ENCODE peak calls at places on chromosome 15, in eight cellular contexts. B is Panc1, U is Peyer's patch, M is upper lobe of right lung, P is prostate gland, I is right atrium auricular region, Z is suprapubic skin, Y is tibial artery. V is an unnamed sample. For H3K4me1, the result is how much of the 10 kb centered on the place peaks cover.

GRCh38 chr15:38127306-38127731 is 125.3 kb upstream of the SPRED1 start:
- DNase-seq in B (no peak), U (no peak), M (no peak), P (no peak), I (no peak), Z (no peak), Y (no peak), V (no peak)

GRCh38 chr15:75827691-75828090 is 15.6 kb upstream of the UBE2Q2 start:
- DNase-seq in B (no peak), U (no peak), M (no peak), P (no peak), I (no peak), Z (no peak), Y (no peak), V (no peak)

GRCh38 chr15:25863067-25863967 is at the start of gene ATP10A:
- DNase-seq in B (no peak), U (no peak), M (peak), P (no peak), I (no peak), Z (no peak), Y (peak), V (no peak)

GRCh38 chr15:101351736-101352135 is 56.7 kb upstream of the SNRPA1 start:
- DNase-seq in B (no peak), U (no peak), M (no peak), P (no peak), I (no peak), Z (no peak), Y (no peak), V (no peak)

GRCh38 chr15:29569533-29570092 is 252.7 kb downstream of the TJP1 start:
- DNase-seq in B (no peak), U (no peak), M (no peak), P (no peak), I (no peak), Z (no peak), Y (no peak), V (no peak)

GRCh38 chr15:35698978-35699377 is 153.0 kb upstream of the DPH6 start:
- DNase-seq in B (no peak), U (no peak), M (no peak), P (no peak), I (no peak), Z (no peak), Y (no peak), V (no peak)

GRCh38 chr15:43085921-43086320 is 19.9 kb downstream of the UBR1 start:
- DNase-seq in B (no peak), U (no peak), M (no peak), P (no peak), I (no peak), Z (no peak), Y (no peak), V (no peak)

GRCh38 chr15:28978011-28978378 is 92.2 kb downstream of the APBA2 start:
- DNase-seq in B (no peak), U (no peak), M (no peak), P (no peak), I (peak), Z (no peak), Y (no peak), V (no peak)

GRCh38 chr15:84736375-84736774 is 12.0 kb upstream of the ZNF592 start:
- DNase-seq in B (no peak), U (peak), M (no peak), P (no peak), I (no peak), Z (no peak), Y (no peak), V (no peak)

GRCh38 chr15:89664441-89664840 is 9.2 kb upstream of the KIF7 start:
- DNase-seq in B (no peak), U (no peak), M (no peak), P (no peak), I (no peak), Z (no peak), Y (no peak), V (no peak)

GRCh38 chr15:85494035-85494793 is 113.8 kb downstream of the AKAP13 start:
- DNase-seq in B (peak), U (no peak), M (no peak), P (no peak), I (no peak), Z (no peak), Y (no peak), V (no peak)

GRCh38 chr15:40469776-40470390 is 901 bp upstream of the CHST14 start:
- DNase-seq in B (no peak), U (no peak), M (peak), P (no peak), I (no peak), Z (no peak), Y (no peak), V (no peak)

GRCh38 chr15:28989239-28989830 is 103.6 kb downstream of the APBA2 start:
- DNase-seq in B (no peak), U (no peak), M (peak), P (no peak), I (no peak), Z (no peak), Y (no peak), V (no peak)

GRCh38 chr15:28960979-28961378 is 75.2 kb downstream of the APBA2 start:
- DNase-seq in B (peak), U (no peak), M (no peak), P (no peak), I (peak), Z (no peak), Y (no peak), V (no peak)

GRCh38 chr15:34851007-34851406 is 55.7 kb upstream of the ACTC1 start:
- DNase-seq in B (no peak), U (no peak), M (no peak), P (no peak), I (no peak), Z (no peak), Y (no peak), V (no peak)

GRCh38 chr15:22968356-22968755 is 11.8 kb downstream of the CYFIP1 start:
- DNase-seq in B (peak), U (no peak), M (no peak), P (no peak), I (no peak), Z (no peak), Y (no peak), V (no peak)

GRCh38 chr15:101669744-101670143 is 17.6 kb upstream of the TM2D3 start:
- DNase-seq in B (no peak), U (no peak), M (no peak), P (no peak), I (no peak), Z (no peak), Y (no peak), V (no peak)

GRCh38 chr15:25065286-25065685 is 110.5 kb downstream of the SNRPN start:
- DNase-seq in B (no peak), U (no peak), M (no peak), P (no peak), I (no peak), Z (no peak), Y (no peak), V (no peak)

GRCh38 chr15:75200765-75201608 is 695 bp upstream of the C15orf39 start:
- DNase-seq in B (no peak), U (peak), M (peak), P (peak), I (peak), Z (no peak), Y (no peak), V (peak)

GRCh38 chr15:50355612-50355905 is 561 bp upstream of the GABPB1 start:
- DNase-seq in B (no peak), U (no peak), M (no peak), P (no peak), I (no peak), Z (no peak), Y (no peak), V (no peak)

GRCh38 chr15:54373332-54373731 is 395.1 kb downstream of the UNC13C start:
- DNase-seq in B (no peak), U (no peak), M (no peak), P (no peak), I (no peak), Z (no peak), Y (no peak), V (no peak)

GRCh38 chr15:28935316-28935715 is 49.5 kb downstream of the APBA2 start:
- DNase-seq in B (no peak), U (peak), M (peak), P (no peak), I (no peak), Z (no peak), Y (no peak), V (no peak)

GRCh38 chr15:39801641-39802309 is 19.1 kb upstream of the FSIP1 start:
- DNase-seq in B (no peak), U (no peak), M (no peak), P (no peak), I (no peak), Z (no peak), Y (no peak), V (peak)

GRCh38 chr15:25838871-25839195 is 24.3 kb downstream of the ATP10A start:
- DNase-seq in B (no peak), U (no peak), M (no peak), P (no peak), I (no peak), Z (no peak), Y (no peak), V (no peak)

GRCh38 chr15:50051811-50052419 is 67.1 kb downstream of the ATP8B4 start:
- DNase-seq in B (peak), U (no peak), M (no peak), P (peak), I (peak), Z (no peak), Y (peak), V (peak)

GRCh38 chr15:99438222-99438592 is 127.6 kb upstream of the MEF2A start:
- DNase-seq in B (no peak), U (no peak), M (peak), P (peak), I (peak), Z (peak), Y (no peak), V (no peak)

GRCh38 chr15:91562698-91563097 is 290.8 kb upstream of the SLCO3A1 start:
- DNase-seq in B (no peak), U (no peak), M (no peak), P (no peak), I (no peak), Z (no peak), Y (no peak), V (no peak)

GRCh38 chr15:79853492-79854328 is 43.1 kb downstream of the MTHFS start:
- DNase-seq in B (peak), U (peak), M (no peak), P (peak), I (peak), Z (no peak), Y (peak), V (peak)

GRCh38 chr15:91422704-91423254 is 322.7 kb downstream of the SV2B start:
- DNase-seq in B (no peak), U (no peak), M (no peak), P (no peak), I (no peak), Z (no peak), Y (no peak), V (no peak)

GRCh38 chr15:42050484-42051255 is 29.8 kb upstream of the PLA2G4E start:
- DNase-seq in B (no peak), U (peak), M (no peak), P (no peak), I (no peak), Z (no peak), Y (no peak), V (no peak)

GRCh38 chr15:51736646-51737537 is 563 bp downstream of the LYSMD2 start:
- DNase-seq in B (no peak), U (peak), M (peak), P (peak), I (no peak), Z (no peak), Y (peak), V (peak)
- H3K4me1 ChIP-seq in B (under half), U (under half), M (under half), P (under half), I (under half), Z (under half), Y (under half), V (under half)

GRCh38 chr15:63082366-63082765 is 39.3 kb upstream of the LACTB start:
- DNase-seq in B (no peak), U (no peak), M (no peak), P (no peak), I (no peak), Z (no peak), Y (no peak), V (no peak)

GRCh38 chr15:63083046-63083445 is 38.6 kb upstream of the LACTB start:
- DNase-seq in B (no peak), U (no peak), M (no peak), P (no peak), I (no peak), Z (no peak), Y (no peak), V (no peak)

GRCh38 chr15:63085289-63085688 is 36.4 kb upstream of the LACTB start:
- DNase-seq in B (no peak), U (no peak), M (no peak), P (no peak), I (no peak), Z (no peak), Y (no peak), V (no peak)

GRCh38 chr15:63084806-63085205 is 36.9 kb upstream of the LACTB start:
- DNase-seq in B (no peak), U (no peak), M (no peak), P (no peak), I (no peak), Z (no peak), Y (no peak), V (no peak)

GRCh38 chr15:63083541-63083940 is 38.1 kb upstream of the LACTB start:
- DNase-seq in B (no peak), U (no peak), M (no peak), P (no peak), I (no peak), Z (no peak), Y (no peak), V (no peak)
- H3K4me3 ChIP-seq in B (no peak), U (no peak), M (no peak), P (no peak), I (no peak), Z (no peak), Y (no peak), V (no peak)

DNA sequence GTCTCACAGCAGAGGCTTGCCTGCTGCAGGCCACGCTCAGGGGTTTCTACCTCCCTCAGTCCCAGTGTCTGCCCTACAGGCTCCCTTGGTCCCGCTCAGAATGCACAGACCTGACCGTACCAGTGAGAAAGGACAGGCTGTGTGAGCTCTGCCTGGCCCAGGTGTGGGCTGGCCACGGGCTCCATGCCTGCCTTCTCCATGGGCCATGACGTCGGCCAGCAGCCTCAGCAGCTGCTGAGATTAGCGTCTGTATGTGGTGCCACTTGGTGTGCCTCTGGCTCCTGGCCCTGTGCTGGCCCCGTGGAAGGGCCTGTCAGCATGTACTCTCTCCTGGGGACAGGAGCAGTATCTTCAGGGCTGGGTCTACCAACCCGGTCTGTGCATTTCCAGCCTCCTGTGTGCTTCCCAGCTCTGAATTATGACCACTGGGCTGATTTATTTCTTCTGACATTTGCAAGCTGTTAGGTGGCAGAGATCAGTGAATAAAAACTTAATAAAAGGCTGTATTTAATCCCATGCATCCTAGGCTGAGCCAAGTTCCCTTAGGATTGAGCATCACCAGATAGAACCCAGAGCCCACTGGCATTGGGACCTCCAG is 25.7 kb downstream of the KLF13 start:
- DNase-seq in B (no peak), U (peak), M (no peak), P (no peak), I (no peak), Z (no peak), Y (no peak), V (peak)
- TF ChIP-seq CTCF in B (no peak), U (no peak), M (no peak), P (no peak), I (no peak), Z (no peak), Y (no peak), V (no peak)

DNA sequence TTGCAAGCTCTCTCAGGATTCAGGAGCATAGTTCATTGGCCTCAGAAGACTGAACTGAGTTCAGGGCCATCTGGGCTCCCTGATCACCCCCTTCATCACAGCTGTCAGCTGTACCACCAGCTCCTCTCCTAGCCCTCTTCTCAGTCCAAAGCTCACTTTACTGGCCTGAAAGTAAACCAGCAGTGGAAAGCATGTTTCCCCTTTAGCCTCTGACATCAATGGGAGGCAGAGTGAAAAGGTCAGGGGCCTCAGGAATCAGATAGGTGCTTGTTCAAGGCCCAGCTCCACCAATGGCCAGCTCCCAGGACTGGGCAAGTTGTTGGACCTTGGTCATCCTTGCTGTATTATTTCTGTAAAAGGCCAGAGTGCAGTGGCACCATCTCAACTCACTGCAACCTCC is 223.4 kb downstream of the TLE3 start:
- DNase-seq in B (no peak), U (no peak), M (no peak), P (no peak), I (no peak), Z (no peak), Y (no peak), V (no peak)
- H3K4me1 ChIP-seq in B (under half), U (under half), M (under half), P (under half), I (under half), Z (under half), Y (under half), V (under half)